ENCODE peak calls at places on chromosomes 7 and 10, in eight cellular contexts. One of them, this sample, is unnamed. For H3K9me3, the result is how much of the 10 kb centered on the place peaks cover.

GRCh38 chr7:110084177-110084807 is 1006.6 kb upstream of the LRRN3 start:
- DNase-seq in tibial artery: no peak
- DNase-seq in MM.1S: no peak
- DNase-seq in hepatocyte: peak
- DNase-seq in AG04450: no peak
- DNase-seq in SJSA1: no peak
- DNase-seq in neuronal stem cell: no peak
- DNase-seq in endothelial cell of umbilical vein: no peak
- DNase-seq in this sample: no peak

GRCh38 chr10:68156373-68157185 is 47.3 kb downstream of the MYPN start:
- DNase-seq in tibial artery: no peak
- DNase-seq in MM.1S: peak
- DNase-seq in AG04450: no peak
- DNase-seq in endothelial cell of umbilical vein: peak
- DNase-seq in hepatocyte: peak
- DNase-seq in neuronal stem cell: peak
- DNase-seq in SJSA1: peak
- DNase-seq in this sample: peak

GRCh38 chr10:4372601-4373000 is 453.4 kb upstream of the AKR1E2 start:
- DNase-seq in endothelial cell of umbilical vein: peak
- DNase-seq in MM.1S: no peak
- DNase-seq in hepatocyte: peak
- DNase-seq in neuronal stem cell: no peak
- DNase-seq in AG04450: peak
- DNase-seq in SJSA1: peak
- DNase-seq in tibial artery: no peak
- DNase-seq in this sample: no peak

GRCh38 chr7:87058739-87059524 is 522 bp downstream of the ELAPOR2 start:
- DNase-seq in MM.1S: peak
- DNase-seq in tibial artery: no peak
- DNase-seq in AG04450: no peak
- DNase-seq in hepatocyte: peak
- DNase-seq in neuronal stem cell: no peak
- DNase-seq in SJSA1: no peak
- DNase-seq in endothelial cell of umbilical vein: peak
- DNase-seq in this sample: peak

GRCh38 chr7:7620644-7621210 is 19.8 kb upstream of the UMAD1 start:
- DNase-seq in hepatocyte: no peak
- DNase-seq in AG04450: no peak
- DNase-seq in MM.1S: no peak
- DNase-seq in neuronal stem cell: no peak
- DNase-seq in SJSA1: no peak
- DNase-seq in endothelial cell of umbilical vein: no peak
- DNase-seq in tibial artery: no peak
- DNase-seq in this sample: peak

GRCh38 chr7:20532841-20533240 is 82.6 kb upstream of the ABCB5 start:
- DNase-seq in MM.1S: no peak
- DNase-seq in neuronal stem cell: no peak
- DNase-seq in endothelial cell of umbilical vein: peak
- DNase-seq in tibial artery: no peak
- DNase-seq in AG04450: no peak
- DNase-seq in hepatocyte: no peak
- DNase-seq in SJSA1: no peak
- DNase-seq in this sample: no peak

GRCh38 chr7:12477620-12478019 is 74.0 kb upstream of the VWDE start:
- DNase-seq in hepatocyte: no peak
- DNase-seq in MM.1S: no peak
- DNase-seq in tibial artery: no peak
- DNase-seq in neuronal stem cell: no peak
- DNase-seq in AG04450: no peak
- DNase-seq in endothelial cell of umbilical vein: no peak
- DNase-seq in SJSA1: no peak
- DNase-seq in this sample: no peak

GRCh38 chr7:145050415-145050814 is 214.6 kb upstream of the TPK1 start:
- DNase-seq in endothelial cell of umbilical vein: no peak
- DNase-seq in tibial artery: no peak
- DNase-seq in hepatocyte: no peak
- DNase-seq in SJSA1: no peak
- DNase-seq in neuronal stem cell: no peak
- DNase-seq in AG04450: no peak
- DNase-seq in MM.1S: no peak
- DNase-seq in this sample: no peak

GRCh38 chr10:48536916-48537890 is 67.7 kb downstream of the ARHGAP22 start:
- DNase-seq in hepatocyte: no peak
- DNase-seq in SJSA1: no peak
- DNase-seq in MM.1S: no peak
- DNase-seq in neuronal stem cell: no peak
- DNase-seq in tibial artery: no peak
- DNase-seq in endothelial cell of umbilical vein: no peak
- DNase-seq in AG04450: no peak
- DNase-seq in this sample: no peak

GRCh38 chr10:97270523-97271154 is 21.8 kb downstream of the ARHGAP19 start:
- DNase-seq in AG04450: peak
- DNase-seq in SJSA1: no peak
- DNase-seq in MM.1S: no peak
- DNase-seq in hepatocyte: no peak
- DNase-seq in neuronal stem cell: no peak
- DNase-seq in endothelial cell of umbilical vein: peak
- DNase-seq in tibial artery: no peak
- DNase-seq in this sample: no peak

GRCh38 chr7:20835111-20835750 is 48.5 kb upstream of the SP8 start:
- DNase-seq in MM.1S: no peak
- DNase-seq in AG04450: no peak
- DNase-seq in SJSA1: no peak
- DNase-seq in hepatocyte: no peak
- DNase-seq in neuronal stem cell: no peak
- DNase-seq in tibial artery: no peak
- DNase-seq in endothelial cell of umbilical vein: no peak
- DNase-seq in this sample: no peak

GRCh38 chr7:25854608-25855497 is 297.1 kb upstream of the NFE2L3 start:
- DNase-seq in neuronal stem cell: peak
- DNase-seq in SJSA1: no peak
- DNase-seq in endothelial cell of umbilical vein: peak
- DNase-seq in MM.1S: peak
- DNase-seq in hepatocyte: peak
- DNase-seq in tibial artery: peak
- DNase-seq in AG04450: peak
- DNase-seq in this sample: peak

GRCh38 chr7:142542938-142543337 is 206.3 kb upstream of the PRSS1 start:
- DNase-seq in MM.1S: no peak
- DNase-seq in tibial artery: no peak
- DNase-seq in hepatocyte: no peak
- DNase-seq in SJSA1: no peak
- DNase-seq in AG04450: no peak
- DNase-seq in endothelial cell of umbilical vein: no peak
- DNase-seq in neuronal stem cell: no peak
- DNase-seq in this sample: no peak

GRCh38 chr7:27142562-27143021 is 889 bp downstream of the HOXA5 start:
- DNase-seq in neuronal stem cell: no peak
- DNase-seq in endothelial cell of umbilical vein: no peak
- DNase-seq in hepatocyte: no peak
- DNase-seq in MM.1S: no peak
- DNase-seq in SJSA1: no peak
- DNase-seq in tibial artery: peak
- DNase-seq in AG04450: no peak
- DNase-seq in this sample: no peak

GRCh38 chr7:27140108-27140842 is 3.2 kb downstream of the HOXA5 start:
- DNase-seq in AG04450: no peak
- DNase-seq in neuronal stem cell: no peak
- DNase-seq in MM.1S: no peak
- DNase-seq in hepatocyte: no peak
- DNase-seq in tibial artery: no peak
- DNase-seq in endothelial cell of umbilical vein: no peak
- DNase-seq in SJSA1: peak
- DNase-seq in this sample: no peak

GRCh38 chr7:27139335-27140107 is 4.0 kb downstream of the HOXA5 start:
- DNase-seq in neuronal stem cell: no peak
- DNase-seq in endothelial cell of umbilical vein: no peak
- DNase-seq in MM.1S: no peak
- DNase-seq in hepatocyte: no peak
- DNase-seq in AG04450: no peak
- DNase-seq in tibial artery: peak
- DNase-seq in SJSA1: peak
- DNase-seq in this sample: no peak

GRCh38 chr7:27141591-27142561 is 1.6 kb downstream of the HOXA5 start:
- DNase-seq in SJSA1: peak
- DNase-seq in hepatocyte: no peak
- DNase-seq in tibial artery: peak
- DNase-seq in neuronal stem cell: no peak
- DNase-seq in endothelial cell of umbilical vein: no peak
- DNase-seq in AG04450: no peak
- DNase-seq in MM.1S: no peak
- DNase-seq in this sample: no peak

DNA sequence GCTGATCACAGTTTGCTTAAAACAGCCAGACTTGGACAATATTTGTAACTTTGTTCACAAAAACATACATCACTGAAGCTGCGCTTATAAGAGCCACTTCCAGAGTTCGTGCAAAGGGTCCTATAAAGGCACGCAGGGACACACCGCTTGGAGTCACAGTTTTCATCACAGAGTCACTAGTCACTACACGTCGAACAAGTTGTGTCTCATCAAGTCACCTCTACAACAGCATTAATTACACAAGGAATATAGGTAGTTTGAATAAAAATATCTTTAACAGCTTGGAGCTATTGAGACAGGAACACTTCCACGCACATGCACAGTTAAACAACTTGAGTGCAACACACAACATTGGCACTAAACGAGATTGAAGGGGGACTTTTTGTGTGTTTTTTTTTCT is 2.3 kb downstream of the HOXA5 start:
- DNase-seq in neuronal stem cell: no peak
- DNase-seq in SJSA1: no peak
- DNase-seq in tibial artery: no peak
- DNase-seq in AG04450: no peak
- DNase-seq in endothelial cell of umbilical vein: no peak
- DNase-seq in hepatocyte: no peak
- DNase-seq in MM.1S: no peak
- DNase-seq in this sample: no peak
- H3K4me3 ChIP-seq in neuronal stem cell: no peak
- H3K4me3 ChIP-seq in SJSA1: no peak
- H3K4me3 ChIP-seq in tibial artery: no peak
- H3K4me3 ChIP-seq in AG04450: peak
- H3K4me3 ChIP-seq in endothelial cell of umbilical vein: peak
- H3K4me3 ChIP-seq in hepatocyte: no peak
- H3K4me3 ChIP-seq in MM.1S: no peak
- H3K4me3 ChIP-seq in this sample: no peak

DNA sequence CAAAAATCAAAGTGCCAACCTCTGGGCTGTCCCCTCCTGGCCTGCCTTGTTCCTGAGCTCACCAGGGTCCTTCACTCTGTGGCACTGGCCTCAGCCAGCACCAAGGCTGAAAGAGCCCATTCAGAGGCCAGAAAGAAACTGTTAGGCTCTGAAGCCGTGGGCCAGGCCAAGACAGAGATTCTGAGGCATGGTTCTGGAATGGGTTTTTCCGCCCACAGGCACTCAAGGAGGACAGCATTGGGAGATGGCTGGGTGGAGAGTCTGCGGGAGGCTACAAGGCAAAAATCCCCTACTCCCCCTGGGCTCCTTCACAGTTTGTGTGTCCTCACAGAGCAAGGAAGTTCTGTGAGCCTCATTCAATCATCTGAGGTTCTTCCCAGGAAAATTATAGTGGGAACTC is 31.7 kb downstream of the GRIFIN start:
- DNase-seq in endothelial cell of umbilical vein: no peak
- DNase-seq in AG04450: peak
- DNase-seq in SJSA1: peak
- DNase-seq in hepatocyte: no peak
- DNase-seq in neuronal stem cell: no peak
- DNase-seq in tibial artery: peak
- DNase-seq in MM.1S: no peak
- DNase-seq in this sample: no peak
- H3K9me3 ChIP-seq in endothelial cell of umbilical vein: under half
- H3K9me3 ChIP-seq in AG04450: under half
- H3K9me3 ChIP-seq in SJSA1: under half
- H3K9me3 ChIP-seq in hepatocyte: under half
- H3K9me3 ChIP-seq in neuronal stem cell: under half
- H3K9me3 ChIP-seq in tibial artery: under half
- H3K9me3 ChIP-seq in MM.1S: under half
- H3K9me3 ChIP-seq in this sample: under half

GRCh38 chr10:7408494-7409044 is 2.3 kb downstream of the SFMBT2 start:
- DNase-seq in AG04450: no peak
- DNase-seq in MM.1S: peak
- DNase-seq in hepatocyte: peak
- DNase-seq in endothelial cell of umbilical vein: peak
- DNase-seq in neuronal stem cell: no peak
- DNase-seq in SJSA1: no peak
- DNase-seq in tibial artery: peak
- DNase-seq in this sample: peak

GRCh38 chr10:7405637-7406036 is 5.2 kb downstream of the SFMBT2 start:
- DNase-seq in AG04450: no peak
- DNase-seq in endothelial cell of umbilical vein: peak
- DNase-seq in hepatocyte: no peak
- DNase-seq in tibial artery: no peak
- DNase-seq in neuronal stem cell: no peak
- DNase-seq in MM.1S: no peak
- DNase-seq in SJSA1: no peak
- DNase-seq in this sample: no peak

GRCh38 chr10:7408003-7408493 is 2.8 kb downstream of the SFMBT2 start:
- DNase-seq in MM.1S: no peak
- DNase-seq in endothelial cell of umbilical vein: peak
- DNase-seq in SJSA1: no peak
- DNase-seq in AG04450: no peak
- DNase-seq in neuronal stem cell: no peak
- DNase-seq in hepatocyte: peak
- DNase-seq in tibial artery: peak
- DNase-seq in this sample: no peak

GRCh38 chr10:7407368-7408002 is 3.3 kb downstream of the SFMBT2 start:
- DNase-seq in neuronal stem cell: no peak
- DNase-seq in AG04450: no peak
- DNase-seq in tibial artery: no peak
- DNase-seq in endothelial cell of umbilical vein: peak
- DNase-seq in hepatocyte: peak
- DNase-seq in SJSA1: no peak
- DNase-seq in MM.1S: no peak
- DNase-seq in this sample: no peak

GRCh38 chr10:7406712-7407333 is 4.0 kb downstream of the SFMBT2 start:
- DNase-seq in hepatocyte: peak
- DNase-seq in tibial artery: no peak
- DNase-seq in endothelial cell of umbilical vein: no peak
- DNase-seq in MM.1S: no peak
- DNase-seq in SJSA1: no peak
- DNase-seq in neuronal stem cell: no peak
- DNase-seq in AG04450: no peak
- DNase-seq in this sample: no peak
- H3K4me3 ChIP-seq in hepatocyte: peak
- H3K4me3 ChIP-seq in tibial artery: peak
- H3K4me3 ChIP-seq in endothelial cell of umbilical vein: no peak
- H3K4me3 ChIP-seq in MM.1S: no peak
- H3K4me3 ChIP-seq in SJSA1: no peak
- H3K4me3 ChIP-seq in neuronal stem cell: no peak
- H3K4me3 ChIP-seq in AG04450: peak
- H3K4me3 ChIP-seq in this sample: no peak

GRCh38 chr10:107671968-107672367 is 507.5 kb upstream of the SORCS1 start:
- DNase-seq in SJSA1: no peak
- DNase-seq in AG04450: no peak
- DNase-seq in endothelial cell of umbilical vein: no peak
- DNase-seq in hepatocyte: no peak
- DNase-seq in tibial artery: no peak
- DNase-seq in MM.1S: no peak
- DNase-seq in neuronal stem cell: no peak
- DNase-seq in this sample: no peak

GRCh38 chr10:107665459-107665858 is 501.0 kb upstream of the SORCS1 start:
- DNase-seq in SJSA1: no peak
- DNase-seq in endothelial cell of umbilical vein: no peak
- DNase-seq in tibial artery: no peak
- DNase-seq in hepatocyte: no peak
- DNase-seq in AG04450: no peak
- DNase-seq in MM.1S: no peak
- DNase-seq in neuronal stem cell: no peak
- DNase-seq in this sample: no peak

GRCh38 chr10:107666214-107666613 is 501.7 kb upstream of the SORCS1 start:
- DNase-seq in neuronal stem cell: no peak
- DNase-seq in hepatocyte: no peak
- DNase-seq in MM.1S: no peak
- DNase-seq in endothelial cell of umbilical vein: no peak
- DNase-seq in tibial artery: no peak
- DNase-seq in SJSA1: no peak
- DNase-seq in AG04450: no peak
- DNase-seq in this sample: no peak
- H3K9me3 ChIP-seq in neuronal stem cell: under half
- H3K9me3 ChIP-seq in hepatocyte: under half
- H3K9me3 ChIP-seq in MM.1S: under half
- H3K9me3 ChIP-seq in endothelial cell of umbilical vein: under half
- H3K9me3 ChIP-seq in tibial artery: under half
- H3K9me3 ChIP-seq in SJSA1: under half
- H3K9me3 ChIP-seq in AG04450: under half
- H3K9me3 ChIP-seq in this sample: under half

This sample was measured in Karpas-422.